ENCODE peak calls at places on chromosomes 11 and 22, in ten cellular contexts. Z is type B pancreatic cell; N is LHCN-M2; R is NCI-H774; I is NCI-H2029; M is CD8-positive, alpha-beta T cell; P is stimulated activated effector memory CD8-positive, alpha-beta T cell treated with anti-CD3 and anti-CD28 coated beads, Interleukin-12 subunit alpha, Interleukin-12 subunit beta, amount 100 ng/mL, for 72 hours; E is AG09319; X is stimulated activated CD8-positive, alpha-beta memory T cell treated with anti-CD3 and anti-CD28 coated beads, Interleukin-15, amount 100 ng/mL, for 1 hour; O is AG09309. F is an unnamed sample.

GRCh38 chr11:62732830-62733229 is 4.5 kb downstream of the TTC9C start:
- DNase-seq in O (no peak), X (no peak), I (no peak), N (peak), R (no peak), M (no peak), Z (no peak), P (no peak), E (no peak), F (no peak)

GRCh38 chr22:37310815-37311595 is 28.7 kb downstream of the CYTH4 start:
- DNase-seq in I (no peak), N (no peak), P (no peak), Z (no peak), R (no peak), X (no peak), O (no peak), E (no peak), M (no peak), F (no peak)

GRCh38 chr11:94128746-94129504 is at the start of gene PANX1:
- DNase-seq in M (peak), N (peak), X (peak), P (peak), Z (peak), O (no peak), I (peak), E (peak), R (peak), F (peak)

GRCh38 chr22:41512421-41513194 is 31.7 kb downstream of the POLR3H start:
- DNase-seq in N (peak), I (peak), P (no peak), Z (no peak), O (no peak), M (no peak), X (no peak), R (no peak), E (peak), F (no peak)

GRCh38 chr11:1966531-1966930 is 19.4 kb downstream of the MRPL23 start:
- DNase-seq in O (no peak), Z (no peak), I (no peak), P (no peak), E (no peak), R (no peak), X (no peak), M (no peak), N (no peak), F (no peak)

GRCh38 chr11:92875473-92875872 is 94.0 kb upstream of the MTNR1B start:
- DNase-seq in X (no peak), Z (no peak), I (no peak), R (no peak), M (no peak), E (no peak), O (no peak), N (no peak), P (no peak), F (no peak)

GRCh38 chr11:115452245-115452644 is 52.0 kb downstream of the CADM1 start:
- DNase-seq in X (no peak), Z (no peak), E (no peak), P (no peak), O (no peak), R (no peak), M (no peak), I (peak), N (no peak), F (no peak)

GRCh38 chr11:35404397-35404775 is 15.0 kb downstream of the SLC1A2 start:
- DNase-seq in M (no peak), I (no peak), Z (no peak), P (no peak), O (no peak), E (no peak), R (no peak), N (peak), X (no peak), F (no peak)

GRCh38 chr11:6440906-6441358 is at the start of gene HPX:
- DNase-seq in Z (no peak), O (no peak), I (no peak), M (no peak), E (no peak), N (no peak), R (no peak), X (no peak), P (no peak), F (no peak)

GRCh38 chr11:108498046-108498815 is at the start of gene POGLUT3:
- DNase-seq in P (peak), X (no peak), I (peak), Z (peak), E (no peak), N (peak), O (no peak), R (peak), M (peak), F (peak)

GRCh38 chr11:7332962-7333361 is 81.3 kb downstream of the SYT9 start:
- DNase-seq in M (no peak), I (no peak), P (no peak), O (no peak), N (no peak), X (no peak), R (no peak), E (no peak), Z (no peak), F (no peak)

GRCh38 chr11:119375629-119376196 is 5.8 kb downstream of the USP2 start:
- DNase-seq in O (no peak), I (no peak), Z (no peak), R (no peak), X (no peak), P (no peak), N (peak), M (no peak), E (no peak), F (no peak)

GRCh38 chr11:114079406-114080072 is 20.0 kb downstream of the ZBTB16 start:
- DNase-seq in I (no peak), R (no peak), X (no peak), E (no peak), M (no peak), O (no peak), Z (no peak), N (peak), P (no peak), F (no peak)

GRCh38 chr22:43909708-43910107 is 13.9 kb upstream of the PNPLA3 start:
- DNase-seq in Z (no peak), I (no peak), X (no peak), O (no peak), P (no peak), R (no peak), N (no peak), M (no peak), E (no peak), F (no peak)

GRCh38 chr11:19164230-19164855 is 37.4 kb downstream of the CSRP3 start:
- DNase-seq in N (no peak), R (peak), E (no peak), I (peak), P (no peak), O (no peak), Z (no peak), M (no peak), X (no peak), F (no peak)

GRCh38 chr11:61331636-61332035 is 1.3 kb downstream of the DDB1 start:
- DNase-seq in M (no peak), Z (no peak), E (no peak), I (no peak), O (no peak), X (no peak), R (no peak), P (no peak), N (no peak), F (no peak)

GRCh38 chr11:64802370-64803162 is 448 bp downstream of the MAP4K2 start:
- DNase-seq in X (no peak), Z (no peak), E (no peak), R (no peak), N (no peak), P (no peak), I (no peak), O (no peak), M (peak), F (peak)

GRCh38 chr11:17354070-17354924 is 2.7 kb downstream of the NCR3LG1 start:
- DNase-seq in O (no peak), P (peak), E (no peak), I (peak), R (peak), N (peak), Z (no peak), X (peak), M (peak), F (peak)

GRCh38 chr11:83278351-83278750 is 7.8 kb downstream of the CCDC90B start:
- DNase-seq in X (no peak), Z (no peak), I (no peak), N (peak), R (no peak), O (no peak), E (no peak), P (no peak), M (no peak), F (no peak)

GRCh38 chr11:12210200-12210599 is 99.8 kb downstream of the MICAL2 start:
- DNase-seq in M (no peak), P (no peak), X (no peak), E (no peak), R (no peak), Z (no peak), I (no peak), O (no peak), N (no peak), F (no peak)

GRCh38 chr22:29820941-29821789 is 16.9 kb downstream of the ASCC2 start:
- DNase-seq in M (no peak), N (peak), E (peak), R (no peak), Z (peak), I (peak), O (peak), P (peak), X (no peak), F (peak)

GRCh38 chr22:46501701-46502100 is 35.7 kb downstream of the CELSR1 start:
- DNase-seq in X (no peak), R (no peak), I (no peak), P (no peak), E (peak), M (no peak), O (no peak), Z (no peak), N (peak), F (no peak)

GRCh38 chr11:104151404-104152204 is 12.3 kb downstream of the PDGFD start:
- DNase-seq in I (no peak), Z (no peak), M (no peak), N (peak), R (no peak), E (no peak), O (no peak), X (no peak), P (no peak), F (no peak)

GRCh38 chr11:102430158-102430836 is 22.3 kb downstream of the TMEM123 start:
- DNase-seq in I (no peak), X (no peak), M (no peak), R (no peak), O (no peak), Z (no peak), P (no peak), E (no peak), N (peak), F (peak)

GRCh38 chr11:128956401-128957203 is 13.9 kb upstream of the TP53AIP1 start:
- DNase-seq in P (no peak), N (peak), I (peak), O (peak), Z (no peak), X (no peak), R (peak), M (peak), E (peak), F (peak)

GRCh38 chr11:121489823-121490222 is 37.1 kb upstream of the SORL1-AS1 start:
- DNase-seq in O (no peak), Z (no peak), I (peak), R (no peak), P (no peak), N (peak), X (no peak), E (no peak), M (no peak), F (no peak)

GRCh38 chr11:1389932-1390587 is at the start of gene BRSK2:
- DNase-seq in Z (no peak), I (no peak), P (no peak), O (no peak), M (no peak), N (no peak), E (no peak), X (no peak), R (no peak), F (no peak)

GRCh38 chr11:57001674-57002401 is 13.1 kb downstream of the OR5AK2 start:
- DNase-seq in O (no peak), M (no peak), Z (no peak), I (no peak), N (peak), R (no peak), X (no peak), E (no peak), P (no peak), F (no peak)

GRCh38 chr11:31645747-31646146 is 136.2 kb downstream of the ELP4 start:
- DNase-seq in Z (no peak), E (peak), M (no peak), X (no peak), R (no peak), P (no peak), I (no peak), O (peak), N (peak), F (no peak)

GRCh38 chr11:79050784-79051183 is 390.0 kb downstream of the TENM4 start:
- DNase-seq in X (no peak), E (no peak), O (no peak), M (no peak), Z (no peak), P (no peak), I (no peak), R (no peak), N (no peak), F (no peak)

GRCh38 chr11:55966391-55966790 is 3.4 kb downstream of the OR10AG1 start:
- DNase-seq in R (no peak), P (no peak), X (no peak), E (no peak), Z (no peak), I (no peak), O (no peak), N (no peak), M (no peak), F (no peak)

GRCh38 chr22:50403701-50404101 is 60.6 kb downstream of the PPP6R2 start:
- DNase-seq in P (no peak), E (no peak), X (no peak), Z (no peak), O (no peak), M (no peak), I (peak), R (no peak), N (no peak), F (no peak)

F was measured in GM10248.